ENCODE peak calls at places on chromosomes 11 and 22, in four cellular contexts. S, P, Q and Y are unnamed samples.

GRCh38 chr11:12079726-12080556 is 30.4 kb upstream of the MICAL2 start:
- DNase-seq in S (no peak), P (no peak), Q (no peak), Y (no peak)

GRCh38 chr22:16866167-16866566 is 41.0 kb upstream of the XKR3 start:
- DNase-seq in S (no peak), P (no peak), Q (no peak), Y (no peak)

GRCh38 chr11:112635338-112635737 is 325.9 kb upstream of the NCAM1 start:
- DNase-seq in S (no peak), P (no peak), Q (no peak), Y (no peak)

GRCh38 chr22:22955866-22956535 is 68.4 kb downstream of the IGLL5 start:
- DNase-seq in S (peak; percentile 98), P (peak; percentile 48), Q (no peak), Y (no peak)

GRCh38 chr11:99069831-99070444 is 49.2 kb downstream of the CNTN5 start:
- DNase-seq in S (no peak), P (no peak), Q (peak; percentile 4), Y (no peak)

GRCh38 chr11:126963603-126964353 is 36.8 kb downstream of the KIRREL3 start:
- DNase-seq in S (no peak), P (no peak), Q (no peak), Y (no peak)

GRCh38 chr11:130178441-130178971 is 18.9 kb downstream of the ST14 start:
- DNase-seq in S (no peak), P (no peak), Q (no peak), Y (no peak)

GRCh38 chr11:76980196-76980595 is 54.0 kb upstream of the B3GNT6 start:
- DNase-seq in S (no peak), P (no peak), Q (no peak), Y (no peak)

GRCh38 chr11:110463153-110463552 is 33.4 kb downstream of the FDX1 start:
- DNase-seq in S (peak; percentile 12), P (peak; percentile 15), Q (no peak), Y (no peak)

GRCh38 chr22:24076091-24076867 is 65.2 kb downstream of the CABIN1 start:
- DNase-seq in S (no peak), P (no peak), Q (no peak), Y (no peak)

GRCh38 chr11:34203377-34203801 is 98.0 kb downstream of the NAT10 start:
- DNase-seq in S (no peak), P (no peak), Q (no peak), Y (no peak)

GRCh38 chr11:94958118-94958517 is 15.2 kb downstream of the CWC15 start:
- DNase-seq in S (no peak), P (no peak), Q (no peak), Y (no peak)

GRCh38 chr22:46614070-46614931 is 5.9 kb upstream of the GRAMD4 start:
- DNase-seq in S (no peak), P (no peak), Q (peak; percentile 70), Y (no peak)

GRCh38 chr22:37062657-37063381 is 11.3 kb downstream of the KCTD17 start:
- DNase-seq in S (no peak), P (no peak), Q (no peak), Y (no peak)

GRCh38 chr11:46896719-46897406 is 21.5 kb downstream of the LRP4 start:
- DNase-seq in S (peak; percentile 44), P (no peak), Q (no peak), Y (peak; percentile 55)

GRCh38 chr11:62611705-62612365 is 740 bp downstream of the EML3 start:
- DNase-seq in S (peak; percentile 53), P (peak; percentile 51), Q (no peak), Y (peak; percentile 66)

GRCh38 chr11:107590460-107591097 is 368 bp upstream of the ELMOD1 start:
- DNase-seq in S (no peak), P (no peak), Q (no peak), Y (no peak)

GRCh38 chr11:6333112-6333511 is 12.8 kb upstream of the CAVIN3 start:
- DNase-seq in S (no peak), P (no peak), Q (no peak), Y (no peak)

GRCh38 chr11:116605543-116605942 is 167.2 kb downstream of the BUD13 start:
- DNase-seq in S (peak; percentile 40), P (peak; percentile 12), Q (no peak), Y (peak; percentile 42)

GRCh38 chr22:18024276-18024939 is at the start of gene MICAL3:
- DNase-seq in S (peak; percentile 85), P (no peak), Q (no peak), Y (peak; percentile 82)

GRCh38 chr11:33742249-33742851 is 6.1 kb upstream of the CD59 start:
- DNase-seq in S (no peak), P (no peak), Q (no peak), Y (no peak)

DNA sequence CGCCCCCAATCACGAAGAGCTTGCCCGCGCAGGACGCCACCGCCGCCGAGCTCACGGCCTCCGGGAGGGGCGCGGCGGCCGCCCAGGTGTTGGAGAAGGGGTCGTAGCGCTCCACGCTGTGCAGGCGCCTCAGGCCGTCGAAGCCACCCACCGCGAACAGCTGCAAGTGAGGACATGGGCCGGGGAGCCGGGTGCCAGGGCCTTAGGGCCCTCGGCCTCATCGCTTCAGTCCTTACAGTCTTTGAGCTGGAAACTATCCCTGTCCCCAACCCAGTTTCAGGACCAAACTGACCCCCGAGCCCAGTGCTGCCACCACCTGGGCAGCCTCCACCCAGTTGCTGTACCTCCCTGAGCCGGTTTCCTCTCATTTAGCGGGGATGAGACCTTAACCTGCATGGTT is 7.6 kb downstream of the KLHL35 start:
- DNase-seq in S (peak; percentile 59), P (no peak), Q (no peak), Y (no peak)
- TF ChIP-seq SPI1 in S (no peak), P (no peak), Q (no peak), Y (no peak)

DNA sequence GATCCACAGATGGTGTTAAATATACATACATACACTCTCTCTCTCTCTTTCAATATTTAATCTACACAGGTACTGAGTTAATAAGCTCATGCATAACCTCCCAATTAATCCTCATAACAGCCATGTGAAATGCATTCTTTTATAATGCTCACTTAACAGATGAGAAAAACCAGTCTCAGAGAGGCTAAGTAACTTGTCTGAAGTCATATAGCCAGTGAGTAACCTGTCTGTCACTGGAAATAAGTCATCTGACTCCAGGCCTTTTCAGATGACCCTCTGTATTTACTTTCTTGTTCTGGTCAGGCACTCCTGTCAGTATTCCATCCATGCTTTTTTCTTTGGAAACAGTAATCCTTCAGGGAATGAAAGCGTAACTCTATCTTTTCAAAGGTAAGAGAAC is 594.0 kb upstream of the TENM4 start:
- DNase-seq in S (no peak), P (no peak), Q (no peak), Y (no peak)
- TF ChIP-seq SPI1 in S (no peak), P (no peak), Q (no peak), Y (no peak)

GRCh38 chr11:26230021-26230420 is 101.9 kb upstream of the ANO3 start:
- DNase-seq in S (no peak), P (no peak), Q (no peak), Y (no peak)

GRCh38 chr11:26229270-26229669 is 102.7 kb upstream of the ANO3 start:
- DNase-seq in S (no peak), P (no peak), Q (no peak), Y (no peak)

GRCh38 chr11:26227883-26228502 is 103.9 kb upstream of the ANO3 start:
- DNase-seq in S (no peak), P (no peak), Q (no peak), Y (no peak)

GRCh38 chr11:26227311-26227710 is 104.6 kb upstream of the ANO3 start:
- DNase-seq in S (no peak), P (no peak), Q (peak; percentile 24), Y (no peak)

GRCh38 chr11:26228778-26229177 is 103.2 kb upstream of the ANO3 start:
- DNase-seq in S (no peak), P (no peak), Q (no peak), Y (no peak)
- TF ChIP-seq SPI1 in S (no peak), P (no peak), Q (no peak), Y (no peak)

GRCh38 chr11:128341767-128342318 is 245.5 kb downstream of the ETS1 start:
- DNase-seq in S (no peak), P (no peak), Q (no peak), Y (no peak)

GRCh38 chr11:128343870-128344269 is 243.5 kb downstream of the ETS1 start:
- DNase-seq in S (no peak), P (no peak), Q (no peak), Y (no peak)

GRCh38 chr11:128341280-128341679 is 246.1 kb downstream of the ETS1 start:
- DNase-seq in S (no peak), P (no peak), Q (no peak), Y (no peak)

GRCh38 chr11:128342511-128343133 is 244.7 kb downstream of the ETS1 start:
- DNase-seq in S (no peak), P (no peak), Q (peak; percentile 39), Y (peak; percentile 32)

GRCh38 chr11:128343134-128343514 is 244.2 kb downstream of the ETS1 start:
- DNase-seq in S (no peak), P (no peak), Q (no peak), Y (no peak)
- TF ChIP-seq SPI1 in S (no peak), P (no peak), Q (no peak), Y (no peak)

GRCh38 chr11:58628446-58628845 is 6.0 kb downstream of the CNTF start:
- DNase-seq in S (no peak), P (no peak), Q (no peak), Y (no peak)
- TF ChIP-seq SPI1 in S (no peak), P (no peak), Q (no peak), Y (no peak)

GRCh38 chr11:35295751-35296150 is 123.6 kb downstream of the SLC1A2 start:
- DNase-seq in S (no peak), P (no peak), Q (no peak), Y (no peak)
- TF ChIP-seq SPI1 in S (no peak), P (no peak), Q (no peak), Y (no peak)

DNA sequence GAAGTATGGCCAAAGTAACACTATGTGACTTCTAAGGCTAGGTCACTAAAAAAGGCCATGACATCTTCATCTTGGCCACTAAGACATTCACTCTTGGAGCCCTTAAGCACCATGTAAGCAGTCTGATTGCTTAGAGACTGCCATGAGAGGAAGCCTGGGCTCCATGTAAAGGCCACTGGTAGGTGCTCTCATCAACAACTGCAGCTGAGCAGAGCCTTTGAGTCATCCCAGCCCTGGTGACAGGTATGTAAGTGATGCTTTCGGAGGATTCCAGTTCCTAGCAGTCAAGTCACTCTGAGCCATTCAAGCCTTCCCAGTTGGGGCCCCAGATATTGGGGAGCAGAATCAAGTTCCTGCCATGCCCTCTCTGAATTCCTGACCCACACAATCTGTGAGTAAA is 26.2 kb downstream of the GAB2 start:
- DNase-seq in S (no peak), P (no peak), Q (no peak), Y (no peak)
- TF ChIP-seq SPI1 in S (no peak), P (no peak), Q (no peak), Y (no peak)